ENCODE peak calls at places on chromosomes 13 and 19, in four cellular contexts. One of them, this sample, is unnamed.

GRCh38 chr13:26051231-26052135 is at the start of gene SHISA2:
- DNase-seq in globus pallidus: peak
- DNase-seq in activated CD4-positive, alpha-beta T cell treated with anti-CD3 and anti-CD28 coated beads, Interleukin-2, amount 50 U/mL, for 1 hour: peak
- DNase-seq in HTR-8/SVneo: peak
- DNase-seq in this sample: no peak

GRCh38 chr19:50490991-50491472 is 14.4 kb upstream of the GARIN5A start:
- DNase-seq in activated CD4-positive, alpha-beta T cell treated with anti-CD3 and anti-CD28 coated beads, Interleukin-2, amount 50 U/mL, for 1 hour: no peak
- DNase-seq in globus pallidus: no peak
- DNase-seq in HTR-8/SVneo: no peak
- DNase-seq in this sample: no peak

GRCh38 chr13:34369925-34370324 is 552.0 kb downstream of the RFC3 start:
- DNase-seq in activated CD4-positive, alpha-beta T cell treated with anti-CD3 and anti-CD28 coated beads, Interleukin-2, amount 50 U/mL, for 1 hour: no peak
- DNase-seq in globus pallidus: no peak
- DNase-seq in HTR-8/SVneo: no peak
- DNase-seq in this sample: no peak

GRCh38 chr13:52737900-52738299 is 1.7 kb downstream of the CNMD start:
- DNase-seq in globus pallidus: peak
- DNase-seq in HTR-8/SVneo: no peak
- DNase-seq in activated CD4-positive, alpha-beta T cell treated with anti-CD3 and anti-CD28 coated beads, Interleukin-2, amount 50 U/mL, for 1 hour: no peak
- DNase-seq in this sample: no peak

GRCh38 chr19:5205388-5205787 is 135.2 kb downstream of the PTPRS start:
- DNase-seq in globus pallidus: no peak
- DNase-seq in activated CD4-positive, alpha-beta T cell treated with anti-CD3 and anti-CD28 coated beads, Interleukin-2, amount 50 U/mL, for 1 hour: no peak
- DNase-seq in HTR-8/SVneo: no peak
- DNase-seq in this sample: no peak

GRCh38 chr13:103386341-103386740 is 320.1 kb upstream of the SLC10A2 start:
- DNase-seq in activated CD4-positive, alpha-beta T cell treated with anti-CD3 and anti-CD28 coated beads, Interleukin-2, amount 50 U/mL, for 1 hour: no peak
- DNase-seq in HTR-8/SVneo: peak
- DNase-seq in globus pallidus: no peak
- DNase-seq in this sample: peak

GRCh38 chr13:100089633-100090032 is 740 bp downstream of the PCCA start:
- DNase-seq in activated CD4-positive, alpha-beta T cell treated with anti-CD3 and anti-CD28 coated beads, Interleukin-2, amount 50 U/mL, for 1 hour: no peak
- DNase-seq in HTR-8/SVneo: no peak
- DNase-seq in globus pallidus: no peak
- DNase-seq in this sample: no peak

GRCh38 chr13:37306778-37307544 is 201.5 kb upstream of the CSNK1A1L start:
- DNase-seq in globus pallidus: no peak
- DNase-seq in HTR-8/SVneo: peak
- DNase-seq in activated CD4-positive, alpha-beta T cell treated with anti-CD3 and anti-CD28 coated beads, Interleukin-2, amount 50 U/mL, for 1 hour: no peak
- DNase-seq in this sample: peak

GRCh38 chr19:23281663-23282276 is 31.6 kb upstream of the ZNF724 start:
- DNase-seq in HTR-8/SVneo: no peak
- DNase-seq in activated CD4-positive, alpha-beta T cell treated with anti-CD3 and anti-CD28 coated beads, Interleukin-2, amount 50 U/mL, for 1 hour: no peak
- DNase-seq in globus pallidus: no peak
- DNase-seq in this sample: no peak

GRCh38 chr13:80379245-80379644 is 38.3 kb upstream of the SPRY2 start:
- DNase-seq in HTR-8/SVneo: peak
- DNase-seq in activated CD4-positive, alpha-beta T cell treated with anti-CD3 and anti-CD28 coated beads, Interleukin-2, amount 50 U/mL, for 1 hour: no peak
- DNase-seq in globus pallidus: no peak
- DNase-seq in this sample: peak

GRCh38 chr19:5691930-5692784 is 2.1 kb downstream of the RPL36 start:
- DNase-seq in activated CD4-positive, alpha-beta T cell treated with anti-CD3 and anti-CD28 coated beads, Interleukin-2, amount 50 U/mL, for 1 hour: no peak
- DNase-seq in globus pallidus: no peak
- DNase-seq in HTR-8/SVneo: no peak
- DNase-seq in this sample: no peak

GRCh38 chr19:10513223-10513622 is 4.0 kb downstream of the S1PR5 start:
- DNase-seq in HTR-8/SVneo: no peak
- DNase-seq in activated CD4-positive, alpha-beta T cell treated with anti-CD3 and anti-CD28 coated beads, Interleukin-2, amount 50 U/mL, for 1 hour: no peak
- DNase-seq in globus pallidus: no peak
- DNase-seq in this sample: no peak

GRCh38 chr13:110661256-110661655 is 44.7 kb downstream of the CARS2 start:
- DNase-seq in HTR-8/SVneo: no peak
- DNase-seq in activated CD4-positive, alpha-beta T cell treated with anti-CD3 and anti-CD28 coated beads, Interleukin-2, amount 50 U/mL, for 1 hour: no peak
- DNase-seq in globus pallidus: no peak
- DNase-seq in this sample: no peak

GRCh38 chr19:10744848-10745293 is 27.0 kb downstream of the DNM2 start:
- DNase-seq in activated CD4-positive, alpha-beta T cell treated with anti-CD3 and anti-CD28 coated beads, Interleukin-2, amount 50 U/mL, for 1 hour: no peak
- DNase-seq in HTR-8/SVneo: no peak
- DNase-seq in globus pallidus: no peak
- DNase-seq in this sample: no peak

GRCh38 chr19:2554856-2555255 is 78.9 kb downstream of the GADD45B start:
- DNase-seq in globus pallidus: no peak
- DNase-seq in HTR-8/SVneo: no peak
- DNase-seq in activated CD4-positive, alpha-beta T cell treated with anti-CD3 and anti-CD28 coated beads, Interleukin-2, amount 50 U/mL, for 1 hour: no peak
- DNase-seq in this sample: no peak

GRCh38 chr13:108266316-108266936 is 3.1 kb upstream of the TNFSF13B start:
- DNase-seq in activated CD4-positive, alpha-beta T cell treated with anti-CD3 and anti-CD28 coated beads, Interleukin-2, amount 50 U/mL, for 1 hour: no peak
- DNase-seq in HTR-8/SVneo: no peak
- DNase-seq in globus pallidus: no peak
- DNase-seq in this sample: no peak

GRCh38 chr19:489418-490196 is 6.7 kb upstream of the MADCAM1 start:
- DNase-seq in activated CD4-positive, alpha-beta T cell treated with anti-CD3 and anti-CD28 coated beads, Interleukin-2, amount 50 U/mL, for 1 hour: no peak
- DNase-seq in HTR-8/SVneo: no peak
- DNase-seq in globus pallidus: peak
- DNase-seq in this sample: no peak

GRCh38 chr13:67971291-67971690 is 741.2 kb upstream of the PCDH9 start:
- DNase-seq in globus pallidus: no peak
- DNase-seq in HTR-8/SVneo: no peak
- DNase-seq in activated CD4-positive, alpha-beta T cell treated with anti-CD3 and anti-CD28 coated beads, Interleukin-2, amount 50 U/mL, for 1 hour: no peak
- DNase-seq in this sample: no peak

GRCh38 chr13:112133489-112134149 is 66.7 kb downstream of the SOX1 start:
- DNase-seq in HTR-8/SVneo: no peak
- DNase-seq in globus pallidus: no peak
- DNase-seq in activated CD4-positive, alpha-beta T cell treated with anti-CD3 and anti-CD28 coated beads, Interleukin-2, amount 50 U/mL, for 1 hour: no peak
- DNase-seq in this sample: no peak

GRCh38 chr13:97306646-97307045 is 84.5 kb downstream of the MBNL2 start:
- DNase-seq in activated CD4-positive, alpha-beta T cell treated with anti-CD3 and anti-CD28 coated beads, Interleukin-2, amount 50 U/mL, for 1 hour: no peak
- DNase-seq in HTR-8/SVneo: no peak
- DNase-seq in globus pallidus: no peak
- DNase-seq in this sample: no peak

GRCh38 chr13:49530452-49530851 is 34.7 kb downstream of the PHF11 start:
- DNase-seq in HTR-8/SVneo: no peak
- DNase-seq in globus pallidus: peak
- DNase-seq in activated CD4-positive, alpha-beta T cell treated with anti-CD3 and anti-CD28 coated beads, Interleukin-2, amount 50 U/mL, for 1 hour: no peak
- DNase-seq in this sample: no peak

GRCh38 chr19:33400856-33401682 is 27.6 kb downstream of the CEBPG start:
- DNase-seq in HTR-8/SVneo: no peak
- DNase-seq in globus pallidus: no peak
- DNase-seq in activated CD4-positive, alpha-beta T cell treated with anti-CD3 and anti-CD28 coated beads, Interleukin-2, amount 50 U/mL, for 1 hour: no peak
- DNase-seq in this sample: no peak

GRCh38 chr13:99967498-99967883 is 4.1 kb downstream of the ZIC5 start:
- DNase-seq in activated CD4-positive, alpha-beta T cell treated with anti-CD3 and anti-CD28 coated beads, Interleukin-2, amount 50 U/mL, for 1 hour: no peak
- DNase-seq in HTR-8/SVneo: no peak
- DNase-seq in globus pallidus: no peak
- DNase-seq in this sample: no peak

GRCh38 chr19:271856-272255 is 19.3 kb downstream of the PLPP2 start:
- DNase-seq in HTR-8/SVneo: no peak
- DNase-seq in globus pallidus: no peak
- DNase-seq in activated CD4-positive, alpha-beta T cell treated with anti-CD3 and anti-CD28 coated beads, Interleukin-2, amount 50 U/mL, for 1 hour: no peak
- DNase-seq in this sample: no peak

GRCh38 chr13:30038884-30039283 is 188.5 kb upstream of the UBL3 start:
- DNase-seq in activated CD4-positive, alpha-beta T cell treated with anti-CD3 and anti-CD28 coated beads, Interleukin-2, amount 50 U/mL, for 1 hour: no peak
- DNase-seq in globus pallidus: no peak
- DNase-seq in HTR-8/SVneo: no peak
- DNase-seq in this sample: no peak

GRCh38 chr19:58196911-58197616 is 14.2 kb downstream of the ZNF274 start:
- DNase-seq in globus pallidus: no peak
- DNase-seq in activated CD4-positive, alpha-beta T cell treated with anti-CD3 and anti-CD28 coated beads, Interleukin-2, amount 50 U/mL, for 1 hour: no peak
- DNase-seq in HTR-8/SVneo: no peak
- DNase-seq in this sample: no peak

GRCh38 chr19:8393871-8394250 is 3.7 kb downstream of the RAB11B start:
- DNase-seq in HTR-8/SVneo: no peak
- DNase-seq in globus pallidus: peak
- DNase-seq in activated CD4-positive, alpha-beta T cell treated with anti-CD3 and anti-CD28 coated beads, Interleukin-2, amount 50 U/mL, for 1 hour: no peak
- DNase-seq in this sample: no peak

GRCh38 chr13:112690242-112690943 is 555 bp downstream of the ATP11A start:
- DNase-seq in activated CD4-positive, alpha-beta T cell treated with anti-CD3 and anti-CD28 coated beads, Interleukin-2, amount 50 U/mL, for 1 hour: peak
- DNase-seq in globus pallidus: peak
- DNase-seq in HTR-8/SVneo: peak
- DNase-seq in this sample: no peak

GRCh38 chr13:34208326-34208725 is 390.4 kb downstream of the RFC3 start:
- DNase-seq in activated CD4-positive, alpha-beta T cell treated with anti-CD3 and anti-CD28 coated beads, Interleukin-2, amount 50 U/mL, for 1 hour: no peak
- DNase-seq in HTR-8/SVneo: no peak
- DNase-seq in globus pallidus: no peak
- DNase-seq in this sample: peak